ENCODE peak calls at places on chromosome 19, in ten cellular contexts. U, E, F, X, A, W, C, O, V and G are unnamed samples.

GRCh38 chr19:11251650-11252314 is 10.5 kb downstream of the DOCK6 start:
- DNase-seq in U (no peak), F (no peak), A (no peak), O (no peak), X (peak), E (no peak), W (no peak), V (no peak), C (no peak), G (no peak)

GRCh38 chr19:15479391-15480345 is at the start of gene PGLYRP2:
- DNase-seq in O (no peak), W (peak), X (no peak), E (no peak), A (no peak), V (no peak), F (no peak), U (no peak), C (no peak), G (no peak)

GRCh38 chr19:53882391-53883050 is 524 bp downstream of the PRKCG start:
- DNase-seq in U (no peak), C (no peak), X (no peak), O (no peak), A (no peak), E (no peak), W (no peak), V (no peak), F (no peak), G (no peak)

GRCh38 chr19:18985257-18985656 is 44.2 kb upstream of the HOMER3 start:
- DNase-seq in A (no peak), F (no peak), O (no peak), V (no peak), W (no peak), C (no peak), E (no peak), U (no peak), X (peak), G (no peak)

GRCh38 chr19:13118424-13119193 is 545 bp downstream of the NACC1 start:
- DNase-seq in E (no peak), V (peak), W (peak), F (peak), O (peak), A (peak), U (peak), C (peak), X (peak), G (no peak)

GRCh38 chr19:17105548-17105947 is 30.0 kb downstream of the MYO9B start:
- DNase-seq in O (no peak), F (no peak), U (no peak), C (no peak), E (no peak), W (no peak), A (no peak), X (no peak), V (no peak), G (no peak)

GRCh38 chr19:42254083-42254849 is 662 bp downstream of the ERF start:
- DNase-seq in F (peak), O (peak), C (peak), E (peak), U (peak), V (peak), A (peak), W (peak), X (peak), G (peak)

GRCh38 chr19:1131718-1132552 is 28.1 kb downstream of the GPX4 start:
- DNase-seq in O (no peak), F (peak), U (peak), E (peak), C (peak), V (peak), A (peak), X (peak), W (peak), G (no peak)

GRCh38 chr19:28242317-28242927 is 970.5 kb downstream of the UQCRFS1 start:
- DNase-seq in F (no peak), V (no peak), A (peak), C (peak), U (no peak), X (peak), E (peak), W (peak), O (peak), G (peak)

GRCh38 chr19:17862711-17863519 is 3.2 kb downstream of the RPL18A start:
- DNase-seq in F (no peak), W (no peak), C (no peak), E (no peak), A (no peak), O (no peak), V (no peak), X (no peak), U (no peak), G (no peak)

GRCh38 chr19:28905996-28906395 is 307.0 kb downstream of the UQCRFS1 start:
- DNase-seq in U (no peak), F (no peak), O (no peak), A (peak), W (peak), V (no peak), E (no peak), C (peak), X (no peak), G (no peak)

GRCh38 chr19:35299523-35300339 is 7.8 kb downstream of the MAG start:
- DNase-seq in A (no peak), O (no peak), V (no peak), X (no peak), U (no peak), F (no peak), W (peak), C (no peak), E (no peak), G (peak)

GRCh38 chr19:18292460-18292809 is 11.0 kb upstream of the JUND start:
- DNase-seq in C (no peak), X (no peak), E (no peak), F (no peak), U (no peak), A (peak), W (no peak), V (peak), O (no peak), G (no peak)

GRCh38 chr19:18224525-18225354 is 1.5 kb downstream of the PDE4C start:
- DNase-seq in O (peak), V (peak), W (peak), C (peak), X (no peak), A (peak), U (peak), E (peak), F (peak), G (peak)

GRCh38 chr19:35665157-35665556 is 1.2 kb upstream of the UPK1A start:
- DNase-seq in V (no peak), F (no peak), A (no peak), W (no peak), X (no peak), C (no peak), U (no peak), O (no peak), E (no peak), G (no peak)